ENCODE peak calls at places on chromosome 9, in ten cellular contexts. One of them, this sample, is unnamed.

GRCh38 chr9:95509851-95510529 is 6.8 kb downstream of the PTCH1 start:
- DNase-seq in A549: no peak
- DNase-seq in prostate gland: no peak
- DNase-seq in suprapubic skin: no peak
- DNase-seq in right lobe of liver: peak; percentile 27
- DNase-seq in breast epithelium: no peak
- DNase-seq in endothelial cell of umbilical vein: peak; percentile 40
- DNase-seq in HepG2: no peak
- DNase-seq in K562: no peak
- DNase-seq in uterus: no peak
- DNase-seq in this sample: no peak

GRCh38 chr9:93200449-93200742 is 16.5 kb downstream of the WNK2 start:
- DNase-seq in A549: no peak
- DNase-seq in prostate gland: no peak
- DNase-seq in suprapubic skin: no peak
- DNase-seq in right lobe of liver: peak; percentile 11
- DNase-seq in breast epithelium: no peak
- DNase-seq in endothelial cell of umbilical vein: no peak
- DNase-seq in HepG2: no peak
- DNase-seq in K562: no peak
- DNase-seq in uterus: no peak
- DNase-seq in this sample: no peak

GRCh38 chr9:132236662-132237311 is 74.9 kb downstream of the NTNG2 start:
- DNase-seq in A549: no peak
- DNase-seq in prostate gland: no peak
- DNase-seq in suprapubic skin: no peak
- DNase-seq in right lobe of liver: no peak
- DNase-seq in breast epithelium: no peak
- DNase-seq in endothelial cell of umbilical vein: no peak
- DNase-seq in HepG2: no peak
- DNase-seq in K562: no peak
- DNase-seq in uterus: no peak
- DNase-seq in this sample: no peak

GRCh38 chr9:110532908-110533665 is 46.5 kb downstream of the SVEP1 start:
- DNase-seq in A549: no peak
- DNase-seq in prostate gland: no peak
- DNase-seq in suprapubic skin: no peak
- DNase-seq in right lobe of liver: no peak
- DNase-seq in breast epithelium: no peak
- DNase-seq in endothelial cell of umbilical vein: no peak
- DNase-seq in HepG2: no peak
- DNase-seq in K562: no peak
- DNase-seq in uterus: no peak
- DNase-seq in this sample: no peak

GRCh38 chr9:123866497-123866896 is 63.4 kb downstream of the DENND1A start:
- DNase-seq in A549: no peak
- DNase-seq in prostate gland: no peak
- DNase-seq in suprapubic skin: no peak
- DNase-seq in right lobe of liver: no peak
- DNase-seq in breast epithelium: no peak
- DNase-seq in endothelial cell of umbilical vein: no peak
- DNase-seq in HepG2: no peak
- DNase-seq in K562: no peak
- DNase-seq in uterus: no peak
- DNase-seq in this sample: no peak

GRCh38 chr9:133370680-133371079 is 5.2 kb downstream of the SURF4 start:
- DNase-seq in A549: no peak
- DNase-seq in prostate gland: no peak
- DNase-seq in suprapubic skin: no peak
- DNase-seq in right lobe of liver: peak; percentile 59
- DNase-seq in breast epithelium: no peak
- DNase-seq in endothelial cell of umbilical vein: no peak
- DNase-seq in HepG2: no peak
- DNase-seq in K562: no peak
- DNase-seq in uterus: no peak
- DNase-seq in this sample: no peak

GRCh38 chr9:63817622-63818518 is 1467.1 kb downstream of the FOXD4L5 start:
- DNase-seq in A549: no peak
- DNase-seq in prostate gland: peak; percentile 75
- DNase-seq in suprapubic skin: peak; percentile 94
- DNase-seq in right lobe of liver: peak; percentile 71
- DNase-seq in breast epithelium: peak; percentile 73
- DNase-seq in endothelial cell of umbilical vein: peak; percentile 18
- DNase-seq in HepG2: peak; percentile 10
- DNase-seq in K562: peak; percentile 9
- DNase-seq in uterus: peak; percentile 31
- DNase-seq in this sample: peak; percentile 96

GRCh38 chr9:92501671-92502393 is 19.5 kb upstream of the ASPN start:
- DNase-seq in A549: peak; percentile 65
- DNase-seq in prostate gland: no peak
- DNase-seq in suprapubic skin: no peak
- DNase-seq in right lobe of liver: peak; percentile 29
- DNase-seq in breast epithelium: no peak
- DNase-seq in endothelial cell of umbilical vein: peak; percentile 45
- DNase-seq in HepG2: peak; percentile 46
- DNase-seq in K562: peak; percentile 49
- DNase-seq in uterus: peak; percentile 67
- DNase-seq in this sample: no peak

GRCh38 chr9:106421772-106422171 is 441.2 kb upstream of the ZNF462 start:
- DNase-seq in A549: no peak
- DNase-seq in prostate gland: no peak
- DNase-seq in suprapubic skin: no peak
- DNase-seq in right lobe of liver: no peak
- DNase-seq in breast epithelium: no peak
- DNase-seq in endothelial cell of umbilical vein: no peak
- DNase-seq in HepG2: no peak
- DNase-seq in K562: no peak
- DNase-seq in uterus: no peak
- DNase-seq in this sample: no peak

GRCh38 chr9:88889386-88889785 is 101.9 kb upstream of the S1PR3 start:
- DNase-seq in A549: no peak
- DNase-seq in prostate gland: no peak
- DNase-seq in suprapubic skin: no peak
- DNase-seq in right lobe of liver: no peak
- DNase-seq in breast epithelium: no peak
- DNase-seq in endothelial cell of umbilical vein: peak; percentile 9
- DNase-seq in HepG2: no peak
- DNase-seq in K562: no peak
- DNase-seq in uterus: no peak
- DNase-seq in this sample: no peak

GRCh38 chr9:128393171-128393761 is 22.1 kb downstream of the URM1 start:
- DNase-seq in A549: no peak
- DNase-seq in prostate gland: no peak
- DNase-seq in suprapubic skin: no peak
- DNase-seq in right lobe of liver: no peak
- DNase-seq in breast epithelium: no peak
- DNase-seq in endothelial cell of umbilical vein: no peak
- DNase-seq in HepG2: no peak
- DNase-seq in K562: no peak
- DNase-seq in uterus: no peak
- DNase-seq in this sample: no peak

GRCh38 chr9:93894691-93895079 is 60.5 kb downstream of the BARX1 start:
- DNase-seq in A549: no peak
- DNase-seq in prostate gland: no peak
- DNase-seq in suprapubic skin: peak; percentile 53
- DNase-seq in right lobe of liver: peak; percentile 7
- DNase-seq in breast epithelium: no peak
- DNase-seq in endothelial cell of umbilical vein: no peak
- DNase-seq in HepG2: no peak
- DNase-seq in K562: no peak
- DNase-seq in uterus: no peak
- DNase-seq in this sample: no peak

GRCh38 chr9:15510789-15511575 is at the start of gene PSIP1:
- DNase-seq in A549: peak; percentile 87
- DNase-seq in prostate gland: peak; percentile 43
- DNase-seq in suprapubic skin: peak; percentile 85
- DNase-seq in right lobe of liver: peak; percentile 75
- DNase-seq in breast epithelium: peak; percentile 45
- DNase-seq in endothelial cell of umbilical vein: peak; percentile 87
- DNase-seq in HepG2: peak; percentile 57
- DNase-seq in K562: peak; percentile 77
- DNase-seq in uterus: peak; percentile 80
- DNase-seq in this sample: peak; percentile 46
- TF ChIP-seq POLR2A in A549: peak; percentile 84
- TF ChIP-seq POLR2A in prostate gland: peak; percentile 62
- TF ChIP-seq POLR2A in suprapubic skin: peak; percentile 26
- TF ChIP-seq POLR2A in right lobe of liver: peak; percentile 70
- TF ChIP-seq POLR2A in breast epithelium: no peak
- TF ChIP-seq POLR2A in endothelial cell of umbilical vein: peak; percentile 78
- TF ChIP-seq POLR2A in HepG2: peak; percentile 76
- TF ChIP-seq POLR2A in K562: peak; percentile 67
- TF ChIP-seq POLR2A in uterus: peak; percentile 73
- TF ChIP-seq POLR2A in this sample: no peak

DNA sequence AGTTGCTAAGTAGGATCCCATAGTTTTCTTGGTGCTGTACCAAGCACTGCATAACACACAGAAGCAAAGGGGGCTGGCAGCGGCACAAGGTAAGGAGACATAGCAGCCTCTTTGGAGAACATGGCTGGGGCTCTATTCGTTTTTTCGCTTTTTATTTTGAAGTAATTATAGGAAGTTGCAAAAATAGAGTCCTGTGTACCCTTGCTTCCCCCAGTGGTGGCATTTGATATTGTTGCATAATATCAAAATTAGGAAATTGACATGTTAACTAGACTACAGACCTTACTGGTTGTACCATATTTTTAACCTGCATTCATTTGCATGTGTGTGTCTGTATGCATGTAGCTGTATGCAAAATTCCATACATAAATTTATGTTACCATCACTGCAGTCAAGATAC is 6.6 kb upstream of the UBQLN1 start:
- DNase-seq in A549: no peak
- DNase-seq in prostate gland: no peak
- DNase-seq in suprapubic skin: no peak
- DNase-seq in right lobe of liver: no peak
- DNase-seq in breast epithelium: no peak
- DNase-seq in endothelial cell of umbilical vein: peak; percentile 38
- DNase-seq in HepG2: no peak
- DNase-seq in K562: no peak
- DNase-seq in uterus: no peak
- DNase-seq in this sample: no peak
- TF ChIP-seq CTCF in A549: no peak
- TF ChIP-seq CTCF in prostate gland: peak; percentile 9
- TF ChIP-seq CTCF in suprapubic skin: no peak
- TF ChIP-seq CTCF in right lobe of liver: peak; percentile 9
- TF ChIP-seq CTCF in breast epithelium: peak; percentile 15
- TF ChIP-seq CTCF in endothelial cell of umbilical vein: peak; percentile 38
- TF ChIP-seq CTCF in HepG2: no peak
- TF ChIP-seq CTCF in K562: peak; percentile 32
- TF ChIP-seq CTCF in uterus: peak; percentile 21
- TF ChIP-seq CTCF in this sample: no peak

DNA sequence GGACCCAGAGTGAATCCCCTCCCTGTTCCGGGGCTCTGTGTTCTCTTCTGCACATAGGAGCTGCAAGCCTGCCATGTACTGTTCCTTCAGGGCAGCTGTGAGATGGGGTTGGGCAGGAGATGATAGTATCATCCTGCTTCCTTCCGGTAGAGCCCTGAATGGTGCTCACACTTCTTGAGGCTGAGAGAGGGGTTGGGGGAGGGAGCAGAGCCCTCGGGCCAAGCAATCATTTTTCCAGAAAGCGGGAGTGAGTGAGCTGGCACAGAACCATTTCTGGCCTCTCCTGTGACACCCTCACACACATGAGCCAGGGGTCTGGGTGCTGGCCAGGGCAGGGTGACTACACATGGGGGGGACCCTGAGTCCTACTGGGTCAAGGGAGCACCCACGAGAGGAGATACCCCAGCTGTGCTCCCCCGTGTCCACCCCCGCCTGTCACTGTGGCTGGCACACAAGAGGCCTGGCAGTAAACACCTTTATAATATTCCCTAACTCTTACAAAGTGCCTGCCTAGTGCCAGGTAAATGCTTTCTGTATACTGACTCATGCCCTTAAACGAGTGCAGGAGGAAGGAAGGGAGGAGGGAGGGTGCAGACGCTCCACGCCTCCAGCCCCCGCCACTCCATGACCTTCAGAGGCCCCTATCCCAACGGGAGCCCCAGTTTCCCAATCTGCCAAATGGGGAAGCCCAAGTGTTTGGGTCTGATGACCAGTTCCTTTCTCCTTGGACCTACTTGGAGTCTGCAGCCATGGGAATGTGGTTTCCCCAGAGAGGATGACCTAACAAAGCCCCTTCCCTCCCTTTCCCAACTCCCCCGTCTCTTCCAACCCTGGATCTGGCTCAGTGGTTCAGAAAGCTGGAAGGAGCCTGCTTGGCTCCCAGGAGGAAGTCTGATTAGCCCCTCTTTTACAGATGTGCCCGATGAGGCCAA is 15.5 kb downstream of the AKNA start:
- DNase-seq in A549: no peak
- DNase-seq in prostate gland: no peak
- DNase-seq in suprapubic skin: no peak
- DNase-seq in right lobe of liver: no peak
- DNase-seq in breast epithelium: no peak
- DNase-seq in endothelial cell of umbilical vein: peak; percentile 13
- DNase-seq in HepG2: no peak
- DNase-seq in K562: no peak
- DNase-seq in uterus: peak; percentile 76
- DNase-seq in this sample: peak; percentile 86
- H3K4me3 ChIP-seq in A549: no peak overlapping the region
- H3K4me3 ChIP-seq in prostate gland: no peak overlapping the region
- H3K4me3 ChIP-seq in suprapubic skin: no peak overlapping the region
- H3K4me3 ChIP-seq in right lobe of liver: no peak overlapping the region
- H3K4me3 ChIP-seq in breast epithelium: no peak overlapping the region
- H3K4me3 ChIP-seq in endothelial cell of umbilical vein: no peak overlapping the region
- H3K4me3 ChIP-seq in HepG2: no peak overlapping the region
- H3K4me3 ChIP-seq in K562: no peak overlapping the region
- H3K4me3 ChIP-seq in uterus: no peak overlapping the region
- H3K4me3 ChIP-seq in this sample: no peak overlapping the region

GRCh38 chr9:227882-228281 is 13.2 kb downstream of the DOCK8 start:
- DNase-seq in A549: no peak
- DNase-seq in prostate gland: no peak
- DNase-seq in suprapubic skin: no peak
- DNase-seq in right lobe of liver: no peak
- DNase-seq in breast epithelium: no peak
- DNase-seq in endothelial cell of umbilical vein: no peak
- DNase-seq in HepG2: no peak
- DNase-seq in K562: no peak
- DNase-seq in uterus: no peak
- DNase-seq in this sample: no peak

GRCh38 chr9:219670-220365 is 5.2 kb downstream of the DOCK8 start:
- DNase-seq in A549: no peak
- DNase-seq in prostate gland: no peak
- DNase-seq in suprapubic skin: no peak
- DNase-seq in right lobe of liver: no peak
- DNase-seq in breast epithelium: no peak
- DNase-seq in endothelial cell of umbilical vein: no peak
- DNase-seq in HepG2: no peak
- DNase-seq in K562: no peak
- DNase-seq in uterus: no peak
- DNase-seq in this sample: no peak

GRCh38 chr9:224540-225520 is 10.2 kb downstream of the DOCK8 start:
- DNase-seq in A549: peak; percentile 22
- DNase-seq in prostate gland: no peak
- DNase-seq in suprapubic skin: no peak
- DNase-seq in right lobe of liver: no peak
- DNase-seq in breast epithelium: peak; percentile 49
- DNase-seq in endothelial cell of umbilical vein: no peak
- DNase-seq in HepG2: peak; percentile 26
- DNase-seq in K562: no peak
- DNase-seq in uterus: no peak
- DNase-seq in this sample: no peak

GRCh38 chr9:223167-223566 is 8.5 kb downstream of the DOCK8 start:
- DNase-seq in A549: no peak
- DNase-seq in prostate gland: no peak
- DNase-seq in suprapubic skin: no peak
- DNase-seq in right lobe of liver: no peak
- DNase-seq in breast epithelium: no peak
- DNase-seq in endothelial cell of umbilical vein: no peak
- DNase-seq in HepG2: no peak
- DNase-seq in K562: no peak
- DNase-seq in uterus: no peak
- DNase-seq in this sample: no peak

GRCh38 chr9:221989-222776 is 7.5 kb downstream of the DOCK8 start:
- DNase-seq in A549: no peak
- DNase-seq in prostate gland: no peak
- DNase-seq in suprapubic skin: no peak
- DNase-seq in right lobe of liver: no peak
- DNase-seq in breast epithelium: no peak
- DNase-seq in endothelial cell of umbilical vein: no peak
- DNase-seq in HepG2: peak; percentile 10
- DNase-seq in K562: no peak
- DNase-seq in uterus: no peak
- DNase-seq in this sample: no peak
- TF ChIP-seq POLR2A in A549: no peak
- TF ChIP-seq POLR2A in prostate gland: no peak
- TF ChIP-seq POLR2A in suprapubic skin: no peak
- TF ChIP-seq POLR2A in right lobe of liver: no peak
- TF ChIP-seq POLR2A in breast epithelium: no peak
- TF ChIP-seq POLR2A in endothelial cell of umbilical vein: no peak
- TF ChIP-seq POLR2A in HepG2: no peak
- TF ChIP-seq POLR2A in K562: no peak
- TF ChIP-seq POLR2A in uterus: no peak
- TF ChIP-seq POLR2A in this sample: no peak